ENCODE peak calls at places on chromosomes 2 and 18, in eight cellular contexts. U is HCT116, Z is HT1080, B is WERI-Rb-1, W is MCF 10A, P is T-helper 17 cell, H is AG04449, A is T-helper 2 cell. L is an unnamed sample.

GRCh38 chr2:238097988-238098853 is 1.9 kb upstream of the ESPNL start:
- DNase-seq in U (peak; percentile 90), Z (peak; percentile 68), B (peak; percentile 50), W (peak; percentile 92), P (no peak), H (no peak), A (no peak), L (peak; percentile 89)

GRCh38 chr2:47002480-47003381 is 87.1 kb upstream of the MCFD2 start:
- DNase-seq in U (no peak), Z (peak; percentile 40), B (peak; percentile 89), W (no peak), P (no peak), H (no peak), A (no peak), L (peak; percentile 23)

GRCh38 chr2:120680136-120680761 is 55.4 kb upstream of the GLI2 start:
- DNase-seq in U (peak; percentile 80), Z (peak; percentile 64), B (peak; percentile 88), W (peak; percentile 90), P (peak; percentile 48), H (no peak), A (peak; percentile 46), L (peak; percentile 62)

GRCh38 chr18:26617151-26617554 is 68.8 kb upstream of the KCTD1 start:
- DNase-seq in U (peak; percentile 47), Z (peak; percentile 78), B (no peak), W (peak; percentile 74), P (no peak), H (peak; percentile 84), A (no peak), L (peak; percentile 90)

GRCh38 chr2:235605306-235605998 is 111.6 kb downstream of the AGAP1 start:
- DNase-seq in U (no peak), Z (peak; percentile 72), B (no peak), W (peak; percentile 76), P (no peak), H (peak; percentile 74), A (no peak), L (no peak)

GRCh38 chr2:46547223-46548102 is 68.1 kb downstream of the TMEM247 start:
- DNase-seq in U (no peak), Z (no peak), B (peak; percentile 74), W (no peak), P (no peak), H (no peak), A (no peak), L (no peak)

GRCh38 chr2:25822190-25823117 is 55.8 kb downstream of the ASXL2 start:
- DNase-seq in U (no peak), Z (no peak), B (no peak), W (peak; percentile 12), P (peak; percentile 44), H (no peak), A (peak; percentile 14), L (no peak)

GRCh38 chr2:1741851-1742250 is 2.5 kb downstream of the PXDN start:
- DNase-seq in U (no peak), Z (no peak), B (no peak), W (no peak), P (no peak), H (no peak), A (no peak), L (no peak)

GRCh38 chr2:196239622-196240587 is 68.5 kb upstream of the STK17B start:
- DNase-seq in U (peak; percentile 8), Z (peak; percentile 94), B (no peak), W (peak; percentile 81), P (peak; percentile 43), H (no peak), A (peak; percentile 41), L (peak; percentile 78)

L was measured in RCC 7860.